ENCODE peak calls at places on chromosomes 12 and 14, in four cellular contexts. One of them, this sample, is unnamed. For H4K20me1, the result is how much of the 10 kb centered on the place peaks cover.

GRCh38 chr12:115440438-115440837 is 756.5 kb upstream of the TBX3 start:
- DNase-seq in GM23248: peak
- DNase-seq in astrocyte: peak
- DNase-seq in GM23338: no peak
- DNase-seq in this sample: no peak

GRCh38 chr12:53825246-53826081 is 73.7 kb upstream of the CISTR start:
- DNase-seq in GM23248: peak
- DNase-seq in astrocyte: no peak
- DNase-seq in GM23338: no peak
- DNase-seq in this sample: no peak

GRCh38 chr14:25033358-25033757 is 16.6 kb downstream of the STXBP6 start:
- DNase-seq in GM23248: no peak
- DNase-seq in astrocyte: no peak
- DNase-seq in GM23338: no peak
- DNase-seq in this sample: no peak

GRCh38 chr12:131896080-131896810 is 1.8 kb downstream of the ULK1 start:
- DNase-seq in GM23248: peak
- DNase-seq in astrocyte: peak
- DNase-seq in GM23338: peak
- DNase-seq in this sample: peak

GRCh38 chr12:121581681-121582439 is 1.0 kb upstream of the KDM2B start:
- DNase-seq in GM23248: peak
- DNase-seq in astrocyte: no peak
- DNase-seq in GM23338: no peak
- DNase-seq in this sample: no peak

GRCh38 chr12:90909069-90909676 is 45.8 kb downstream of the CCER1 start:
- DNase-seq in GM23248: peak
- DNase-seq in astrocyte: peak
- DNase-seq in GM23338: peak
- DNase-seq in this sample: peak

GRCh38 chr14:92362781-92363235 is 39.8 kb downstream of the SLC24A4 start:
- DNase-seq in GM23248: peak
- DNase-seq in astrocyte: peak
- DNase-seq in GM23338: no peak
- DNase-seq in this sample: no peak

GRCh38 chr14:58151264-58151700 is 731 bp downstream of the ARMH4 start:
- DNase-seq in GM23248: no peak
- DNase-seq in astrocyte: no peak
- DNase-seq in GM23338: peak
- DNase-seq in this sample: no peak

GRCh38 chr14:50601405-50601804 is 41.5 kb downstream of the ATL1 start:
- DNase-seq in GM23248: peak
- DNase-seq in astrocyte: peak
- DNase-seq in GM23338: no peak
- DNase-seq in this sample: no peak

GRCh38 chr14:32102152-32102787 is 25.2 kb downstream of the ARHGAP5 start:
- DNase-seq in GM23248: no peak
- DNase-seq in astrocyte: peak
- DNase-seq in GM23338: no peak
- DNase-seq in this sample: no peak

GRCh38 chr14:32102968-32103367 is 25.9 kb downstream of the ARHGAP5 start:
- DNase-seq in GM23248: no peak
- DNase-seq in astrocyte: no peak
- DNase-seq in GM23338: no peak
- DNase-seq in this sample: no peak

GRCh38 chr14:32104308-32104707 is 27.2 kb downstream of the ARHGAP5 start:
- DNase-seq in GM23248: no peak
- DNase-seq in astrocyte: no peak
- DNase-seq in GM23338: no peak
- DNase-seq in this sample: no peak

GRCh38 chr14:32100175-32100574 is 23.1 kb downstream of the ARHGAP5 start:
- DNase-seq in GM23248: no peak
- DNase-seq in astrocyte: no peak
- DNase-seq in GM23338: no peak
- DNase-seq in this sample: no peak

DNA sequence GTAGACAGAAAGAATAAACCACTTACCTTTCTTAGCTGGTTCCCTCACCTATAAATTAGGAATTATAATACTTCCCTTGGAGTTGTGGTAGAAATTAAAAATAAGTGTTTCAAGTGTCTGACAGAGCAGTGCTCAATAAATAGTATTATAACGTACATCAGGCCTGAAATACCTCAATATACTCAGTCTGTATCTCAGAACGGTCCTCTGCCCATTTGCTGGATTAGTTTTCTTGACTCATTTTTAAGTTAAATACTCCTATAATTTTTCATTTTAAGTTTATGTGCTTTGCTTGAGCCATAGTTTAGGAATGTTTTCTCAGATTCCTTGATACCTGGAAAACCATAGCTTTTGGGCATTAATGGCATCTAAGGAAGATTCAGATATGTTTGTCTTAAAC is 22.4 kb downstream of the ARHGAP5 start:
- DNase-seq in GM23248: no peak
- DNase-seq in astrocyte: no peak
- DNase-seq in GM23338: no peak
- DNase-seq in this sample: no peak
- H4K20me1 ChIP-seq in GM23248: under half
- H4K20me1 ChIP-seq in astrocyte: half or more
- H4K20me1 ChIP-seq in GM23338: under half
- H4K20me1 ChIP-seq in this sample: under half

DNA sequence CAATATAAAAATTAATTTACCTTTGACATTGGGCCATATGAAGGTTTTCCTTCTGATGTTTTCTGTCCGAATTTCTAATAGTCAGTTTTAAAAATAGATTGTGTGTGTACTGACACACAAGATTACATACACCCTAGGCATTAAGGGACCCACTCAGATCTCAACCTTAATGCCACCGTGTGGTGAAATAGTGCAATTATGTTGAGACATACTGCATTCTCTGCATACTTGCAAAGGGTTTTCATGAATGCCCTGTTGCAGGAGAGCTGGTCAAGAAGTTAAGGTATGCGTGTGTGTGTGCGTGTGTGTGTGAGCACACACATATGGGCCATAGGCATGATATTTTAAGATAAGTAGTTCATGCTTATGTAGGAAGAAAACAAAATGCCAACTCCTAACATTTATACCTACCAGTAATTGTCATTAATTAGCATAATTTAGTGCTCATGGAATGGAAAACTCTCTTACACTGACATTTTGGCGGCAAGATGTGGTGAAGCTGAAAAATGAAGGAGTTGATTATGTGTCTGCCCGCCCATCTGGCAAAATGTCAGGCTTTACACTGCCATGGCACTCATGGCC is 58.8 kb downstream of the PIK3C2G start:
- DNase-seq in GM23248: peak
- DNase-seq in astrocyte: peak
- DNase-seq in GM23338: peak
- DNase-seq in this sample: peak
- H3K4me3 ChIP-seq in GM23248: peak
- H3K4me3 ChIP-seq in astrocyte: no peak
- H3K4me3 ChIP-seq in GM23338: no peak
- H3K4me3 ChIP-seq in this sample: no peak

GRCh38 chr14:67837011-67837624 is 17.5 kb downstream of the RAD51B start:
- DNase-seq in GM23248: peak
- DNase-seq in astrocyte: peak
- DNase-seq in GM23338: peak
- DNase-seq in this sample: peak
- H4K20me1 ChIP-seq in GM23248: under half
- H4K20me1 ChIP-seq in astrocyte: under half
- H4K20me1 ChIP-seq in GM23338: under half
- H4K20me1 ChIP-seq in this sample: under half

GRCh38 chr12:44372259-44372658 is 503.9 kb downstream of the NELL2 start:
- DNase-seq in GM23248: peak
- DNase-seq in astrocyte: peak
- DNase-seq in GM23338: no peak
- DNase-seq in this sample: no peak
- H3K4me3 ChIP-seq in GM23248: no peak
- H3K4me3 ChIP-seq in astrocyte: no peak
- H3K4me3 ChIP-seq in GM23338: no peak
- H3K4me3 ChIP-seq in this sample: no peak

DNA sequence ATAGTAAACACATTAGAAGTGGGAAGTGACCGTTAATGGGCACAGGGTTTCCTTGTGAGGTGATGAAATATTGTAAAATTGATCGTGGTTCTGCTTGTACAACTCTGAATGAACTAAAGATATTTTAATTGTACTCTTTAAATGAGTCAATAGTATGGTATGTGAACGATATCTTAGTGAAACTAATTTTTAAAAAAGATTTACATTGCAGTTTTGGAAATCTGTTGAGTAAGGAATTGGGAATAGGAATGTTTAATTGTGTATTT is 1.7 kb downstream of the ZNF410 start:
- DNase-seq in GM23248: peak
- DNase-seq in astrocyte: peak
- DNase-seq in GM23338: no peak
- DNase-seq in this sample: no peak
- H4K20me1 ChIP-seq in GM23248: under half
- H4K20me1 ChIP-seq in astrocyte: under half
- H4K20me1 ChIP-seq in GM23338: under half
- H4K20me1 ChIP-seq in this sample: under half

DNA sequence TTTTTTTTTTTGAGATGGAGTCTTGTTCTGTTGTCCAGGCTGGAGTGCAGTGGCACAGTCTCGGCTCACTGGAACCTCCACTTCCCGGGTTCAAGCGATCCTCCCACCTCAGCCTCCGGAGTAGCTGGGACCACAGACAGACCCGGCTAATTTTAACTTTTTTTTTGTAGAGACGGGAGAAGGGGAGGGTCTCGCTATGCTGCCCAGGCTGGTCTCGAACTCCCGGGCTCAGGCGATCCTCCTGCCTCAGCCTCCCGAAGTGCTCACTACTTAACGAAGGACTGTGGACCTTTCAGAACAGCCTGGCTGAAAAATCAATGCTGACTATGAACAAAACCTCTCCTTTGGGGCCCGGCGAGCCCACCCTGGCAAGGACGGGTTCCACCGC is 10.9 kb downstream of the SLC6A12 start:
- DNase-seq in GM23248: no peak
- DNase-seq in astrocyte: no peak
- DNase-seq in GM23338: no peak
- DNase-seq in this sample: no peak
- H3K4me3 ChIP-seq in GM23248: peak
- H3K4me3 ChIP-seq in astrocyte: peak
- H3K4me3 ChIP-seq in GM23338: peak
- H3K4me3 ChIP-seq in this sample: no peak

DNA sequence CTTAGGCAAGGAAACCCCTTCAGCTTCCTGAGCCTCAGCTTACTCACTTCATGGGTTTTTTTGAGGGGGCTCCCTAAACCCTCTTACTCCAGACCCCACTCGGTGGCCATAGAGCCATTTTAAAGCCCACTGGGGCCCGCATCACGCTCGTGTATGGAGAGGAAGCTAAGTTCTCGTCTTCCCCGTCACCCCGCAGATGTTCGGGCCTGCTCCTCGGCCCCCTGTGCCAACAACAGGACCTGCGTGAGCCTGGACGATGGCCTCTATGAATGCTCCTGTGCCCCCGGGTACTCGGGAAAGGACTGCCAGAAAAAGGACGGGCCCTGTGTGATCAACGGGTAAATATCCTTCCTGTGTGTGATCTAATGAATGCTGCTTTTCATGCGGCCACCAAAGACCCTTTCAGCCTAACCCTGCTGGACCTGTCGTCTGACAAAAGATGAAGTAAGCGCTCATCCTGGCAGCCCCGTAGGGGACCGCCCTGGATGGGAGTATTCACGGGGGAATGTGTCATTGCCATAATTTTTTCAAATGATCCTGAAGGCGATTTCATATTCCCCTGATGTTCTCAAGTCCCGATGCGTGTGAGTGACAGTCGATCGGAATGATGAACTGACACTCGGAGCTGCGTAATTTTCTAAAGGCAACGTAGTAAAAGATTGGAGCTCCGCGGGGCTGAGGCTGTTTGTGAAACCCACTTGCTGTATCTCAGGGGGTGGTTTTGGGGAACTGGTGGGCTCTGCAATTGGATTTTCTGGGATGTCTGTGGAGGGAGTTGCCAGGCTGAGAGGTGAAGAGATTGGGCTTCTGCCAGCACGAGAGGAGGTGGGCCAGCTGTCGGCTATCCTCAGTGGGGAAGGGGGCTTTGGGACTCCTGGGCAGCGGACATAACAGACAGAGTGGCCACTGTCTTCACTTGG is 5.4 kb downstream of the DLK1 start:
- DNase-seq in GM23248: no peak
- DNase-seq in astrocyte: no peak
- DNase-seq in GM23338: no peak
- DNase-seq in this sample: no peak
- H4K20me1 ChIP-seq in GM23248: under half
- H4K20me1 ChIP-seq in astrocyte: under half
- H4K20me1 ChIP-seq in GM23338: under half
- H4K20me1 ChIP-seq in this sample: under half

DNA sequence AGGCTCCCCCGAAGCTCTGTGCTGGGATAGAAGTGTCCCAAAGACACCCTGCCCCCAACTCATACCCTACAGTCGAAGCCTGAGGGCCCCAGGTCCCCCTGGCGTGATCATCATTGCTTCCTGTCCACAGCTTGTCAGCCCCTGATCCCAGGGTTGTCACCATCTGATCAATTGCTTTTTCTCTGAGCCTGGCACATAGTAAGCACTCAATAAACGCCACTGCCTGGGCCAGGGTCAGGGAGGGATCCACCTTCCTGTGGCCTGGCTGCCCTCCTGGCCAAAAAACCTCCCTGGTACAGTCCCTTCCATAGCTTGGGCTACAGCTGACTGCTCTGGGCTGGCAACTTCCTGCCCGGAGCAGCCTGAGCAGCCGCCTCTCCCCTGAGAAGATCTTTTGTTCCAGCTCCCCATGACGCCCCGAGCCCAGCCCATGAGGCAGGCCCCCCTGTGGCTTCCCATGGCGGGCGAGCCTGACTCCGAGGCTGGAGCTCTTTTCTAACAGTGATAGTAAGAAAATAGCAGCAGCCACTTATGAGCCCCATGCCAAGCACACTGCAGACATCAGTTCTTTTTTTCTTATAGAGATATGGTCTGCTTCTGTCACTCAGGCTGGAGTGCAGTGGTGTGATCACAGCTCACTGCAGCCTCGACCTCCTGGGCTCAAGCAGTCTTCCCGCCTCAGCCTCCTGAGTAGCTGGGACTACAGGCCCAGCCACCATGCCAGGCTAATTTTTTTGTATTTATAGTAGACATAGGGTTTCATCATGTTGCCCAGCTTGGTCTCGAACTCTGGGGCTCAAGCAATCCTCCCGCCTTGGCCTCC is 6.5 kb downstream of the SH2B3 start:
- DNase-seq in GM23248: peak
- DNase-seq in astrocyte: no peak
- DNase-seq in GM23338: peak
- DNase-seq in this sample: no peak
- H3K4me3 ChIP-seq in GM23248: no peak
- H3K4me3 ChIP-seq in astrocyte: no peak
- H3K4me3 ChIP-seq in GM23338: peak
- H3K4me3 ChIP-seq in this sample: no peak